ENCODE peak calls at places on chromosomes 13 and 19, in six cellular contexts. L, S, V, M, H and T are unnamed samples.

GRCh38 chr13:73602295-73602694 is 531.9 kb downstream of the KLF12 start:
- DNase-seq in M (peak), H (no peak), V (no peak), L (no peak), S (no peak), T (no peak)

GRCh38 chr13:105395041-105395440 is 1140.4 kb downstream of the EFNB2 start:
- DNase-seq in M (peak), V (no peak), L (no peak), H (no peak), S (no peak), T (no peak)

GRCh38 chr13:113407103-113407530 is 43.2 kb upstream of the GRTP1 start:
- DNase-seq in V (no peak), L (no peak), M (no peak), S (no peak), H (no peak), T (no peak)

GRCh38 chr19:19421326-19421725 is 15.9 kb downstream of the GATAD2A start:
- DNase-seq in L (no peak), S (no peak), V (no peak), H (no peak), M (no peak), T (no peak)

GRCh38 chr13:39417643-39418042 is 185.3 kb downstream of the LHFPL6 start:
- DNase-seq in M (peak), H (peak), V (no peak), L (no peak), S (peak), T (no peak)

GRCh38 chr19:56167064-56167578 is 8.7 kb upstream of the GALP start:
- DNase-seq in M (no peak), H (peak), L (no peak), V (no peak), S (peak), T (no peak)

GRCh38 chr13:22717036-22717435 is 463.7 kb upstream of the SGCG start:
- DNase-seq in S (no peak), V (no peak), H (no peak), L (no peak), M (no peak), T (no peak)

GRCh38 chr19:55696301-55697068 is 21.5 kb downstream of the EPN1 start:
- DNase-seq in L (no peak), S (no peak), V (no peak), M (no peak), H (no peak), T (no peak)

GRCh38 chr13:40302351-40302750 is 364.1 kb downstream of the FOXO1 start:
- DNase-seq in L (no peak), V (no peak), S (no peak), M (no peak), H (no peak), T (no peak)

GRCh38 chr13:107450426-107450825 is 764.9 kb downstream of the LIG4 start:
- DNase-seq in M (no peak), V (no peak), H (no peak), L (no peak), S (no peak), T (no peak)

GRCh38 chr19:39085392-39085791 is 1.2 kb downstream of the ACP7 start:
- DNase-seq in V (no peak), M (no peak), S (no peak), H (no peak), L (no peak), T (no peak)

GRCh38 chr13:80276371-80277289 is 64.3 kb downstream of the SPRY2 start:
- DNase-seq in L (peak), V (no peak), S (no peak), M (peak), H (peak), T (peak)

GRCh38 chr19:19642506-19643157 is 825 bp downstream of the GMIP start:
- DNase-seq in L (no peak), V (no peak), M (no peak), S (no peak), H (peak), T (no peak)

GRCh38 chr19:7862413-7862951 is 11.7 kb downstream of the PRR36 start:
- DNase-seq in M (no peak), H (peak), L (no peak), V (no peak), S (peak), T (no peak)

GRCh38 chr19:33404916-33405315 is 31.4 kb downstream of the CEBPG start:
- DNase-seq in S (no peak), L (no peak), M (no peak), V (no peak), H (no peak), T (no peak)

GRCh38 chr13:29472317-29472961 is 123.0 kb downstream of the SLC7A1 start:
- DNase-seq in L (peak), H (peak), V (no peak), M (peak), S (peak), T (peak)

GRCh38 chr13:29543230-29544215 is 52.0 kb downstream of the SLC7A1 start:
- DNase-seq in S (peak), L (no peak), V (no peak), H (no peak), M (peak), T (no peak)

GRCh38 chr19:38213911-38214625 is 10.0 kb downstream of the DPF1 start:
- DNase-seq in V (no peak), S (no peak), H (peak), L (no peak), M (peak), T (no peak)

GRCh38 chr13:37669845-37670244 is 71.3 kb upstream of the POSTN start:
- DNase-seq in L (no peak), S (no peak), V (no peak), M (no peak), H (no peak), T (no peak)

GRCh38 chr13:39415403-39415802 is 187.6 kb downstream of the LHFPL6 start:
- DNase-seq in L (peak), M (peak), S (peak), V (no peak), H (peak), T (peak)

GRCh38 chr19:48608798-48609263 is 2.3 kb downstream of the SPACA4 start:
- DNase-seq in L (peak), V (no peak), H (peak), S (peak), M (peak), T (peak)

GRCh38 chr19:45780146-45780447 is 2.2 kb downstream of the DMPK start:
- DNase-seq in M (no peak), S (no peak), H (no peak), L (no peak), V (no peak), T (no peak)

GRCh38 chr13:111423168-111423785 is 102.8 kb downstream of the TEX29 start:
- DNase-seq in L (no peak), M (peak), V (no peak), H (no peak), S (no peak), T (no peak)